ENCODE peak calls at places on chromosomes 13 and 19, in four cellular contexts. One of them, this sample, is unnamed.

GRCh38 chr19:42114412-42114811 is 17.8 kb downstream of the POU2F2 start:
- DNase-seq in HCT116: no peak
- DNase-seq in H1: no peak
- DNase-seq in GM12878: peak; percentile 50
- DNase-seq in this sample: no peak

GRCh38 chr13:59088716-59089115 is 1075.0 kb downstream of the DIAPH3 start:
- DNase-seq in HCT116: no peak
- DNase-seq in H1: no peak
- DNase-seq in GM12878: no peak
- DNase-seq in this sample: no peak

GRCh38 chr19:50376166-50377050 is at the start of gene NR1H2:
- DNase-seq in HCT116: peak; percentile 98
- DNase-seq in H1: peak; percentile 95
- DNase-seq in GM12878: peak; percentile 90
- DNase-seq in this sample: peak; percentile 93

GRCh38 chr19:44684892-44685847 is 13.8 kb upstream of the CEACAM16 start:
- DNase-seq in HCT116: peak; percentile 95
- DNase-seq in H1: no peak
- DNase-seq in GM12878: no peak
- DNase-seq in this sample: peak; percentile 47

GRCh38 chr13:32791545-32792172 is 205.4 kb downstream of the PDS5B start:
- DNase-seq in HCT116: no peak
- DNase-seq in H1: no peak
- DNase-seq in GM12878: peak; percentile 62
- DNase-seq in this sample: no peak

GRCh38 chr19:40600086-40600917 is 867 bp upstream of the LTBP4 start:
- DNase-seq in HCT116: no peak
- DNase-seq in H1: no peak
- DNase-seq in GM12878: no peak
- DNase-seq in this sample: no peak

GRCh38 chr19:49339364-49340068 is 4.3 kb downstream of the CD37 start:
- DNase-seq in HCT116: no peak
- DNase-seq in H1: peak; percentile 89
- DNase-seq in GM12878: no peak
- DNase-seq in this sample: peak; percentile 49

GRCh38 chr19:50167314-50167721 is 4.2 kb upstream of the IZUMO2 start:
- DNase-seq in HCT116: no peak
- DNase-seq in H1: no peak
- DNase-seq in GM12878: no peak
- DNase-seq in this sample: no peak

GRCh38 chr19:55027472-55028337 is 10.4 kb downstream of the GP6 start:
- DNase-seq in HCT116: peak; percentile 7
- DNase-seq in H1: no peak
- DNase-seq in GM12878: no peak
- DNase-seq in this sample: peak; percentile 65

GRCh38 chr13:63161219-63161618 is 1745.6 kb upstream of the PCDH20 start:
- DNase-seq in HCT116: no peak
- DNase-seq in H1: no peak
- DNase-seq in GM12878: no peak
- DNase-seq in this sample: no peak

GRCh38 chr19:41261474-41262190 is 2.5 kb upstream of the HNRNPUL1 start:
- DNase-seq in HCT116: no peak
- DNase-seq in H1: no peak
- DNase-seq in GM12878: no peak
- DNase-seq in this sample: no peak

GRCh38 chr19:33403221-33403972 is 29.9 kb downstream of the CEBPG start:
- DNase-seq in HCT116: no peak
- DNase-seq in H1: no peak
- DNase-seq in GM12878: no peak
- DNase-seq in this sample: peak; percentile 14

GRCh38 chr13:22049384-22049783 is 378.5 kb downstream of the FGF9 start:
- DNase-seq in HCT116: no peak
- DNase-seq in H1: no peak
- DNase-seq in GM12878: no peak
- DNase-seq in this sample: no peak

GRCh38 chr13:76014618-76015315 is 378.6 kb downstream of the LMO7 start:
- DNase-seq in HCT116: no peak
- DNase-seq in H1: no peak
- DNase-seq in GM12878: no peak
- DNase-seq in this sample: no peak

GRCh38 chr13:76012091-76012721 is 376.1 kb downstream of the LMO7 start:
- DNase-seq in HCT116: no peak
- DNase-seq in H1: no peak
- DNase-seq in GM12878: no peak
- DNase-seq in this sample: no peak

GRCh38 chr13:76004411-76004810 is 368.3 kb downstream of the LMO7 start:
- DNase-seq in HCT116: no peak
- DNase-seq in H1: no peak
- DNase-seq in GM12878: no peak
- DNase-seq in this sample: no peak

GRCh38 chr13:76009491-76009890 is 373.4 kb downstream of the LMO7 start:
- DNase-seq in HCT116: no peak
- DNase-seq in H1: no peak
- DNase-seq in GM12878: no peak
- DNase-seq in this sample: no peak
- TF ChIP-seq EGR1 in HCT116: no peak
- TF ChIP-seq EGR1 in H1: no peak
- TF ChIP-seq EGR1 in GM12878: no peak
- TF ChIP-seq EGR1 in this sample: no peak

GRCh38 chr13:37109080-37109678 is 3.7 kb upstream of the CSNK1A1L start:
- DNase-seq in HCT116: no peak
- DNase-seq in H1: no peak
- DNase-seq in GM12878: no peak
- DNase-seq in this sample: no peak
- TF ChIP-seq EGR1 in HCT116: no peak
- TF ChIP-seq EGR1 in H1: no peak
- TF ChIP-seq EGR1 in GM12878: no peak
- TF ChIP-seq EGR1 in this sample: no peak

GRCh38 chr19:4376991-4377781 is 23.2 kb downstream of the SH3GL1 start:
- DNase-seq in HCT116: no peak
- DNase-seq in H1: no peak
- DNase-seq in GM12878: no peak
- DNase-seq in this sample: no peak

GRCh38 chr19:4378886-4379285 is 21.5 kb downstream of the SH3GL1 start:
- DNase-seq in HCT116: no peak
- DNase-seq in H1: no peak
- DNase-seq in GM12878: no peak
- DNase-seq in this sample: no peak

GRCh38 chr19:4380254-4380727 is 20.1 kb downstream of the SH3GL1 start:
- DNase-seq in HCT116: no peak
- DNase-seq in H1: no peak
- DNase-seq in GM12878: no peak
- DNase-seq in this sample: no peak

GRCh38 chr19:4376245-4376990 is 23.9 kb downstream of the SH3GL1 start:
- DNase-seq in HCT116: no peak
- DNase-seq in H1: no peak
- DNase-seq in GM12878: no peak
- DNase-seq in this sample: no peak

GRCh38 chr19:4379383-4380253 is 20.7 kb downstream of the SH3GL1 start:
- DNase-seq in HCT116: no peak
- DNase-seq in H1: no peak
- DNase-seq in GM12878: peak; percentile 69
- DNase-seq in this sample: no peak
- TF ChIP-seq EGR1 in HCT116: peak; percentile 81
- TF ChIP-seq EGR1 in H1: no peak
- TF ChIP-seq EGR1 in GM12878: peak; percentile 88
- TF ChIP-seq EGR1 in this sample: no peak

GRCh38 chr19:14434157-14434501 is 1.0 kb downstream of the PKN1 start:
- DNase-seq in HCT116: no peak
- DNase-seq in H1: no peak
- DNase-seq in GM12878: no peak
- DNase-seq in this sample: no peak
- TF ChIP-seq EGR1 in HCT116: no peak
- TF ChIP-seq EGR1 in H1: no peak
- TF ChIP-seq EGR1 in GM12878: no peak
- TF ChIP-seq EGR1 in this sample: no peak

DNA sequence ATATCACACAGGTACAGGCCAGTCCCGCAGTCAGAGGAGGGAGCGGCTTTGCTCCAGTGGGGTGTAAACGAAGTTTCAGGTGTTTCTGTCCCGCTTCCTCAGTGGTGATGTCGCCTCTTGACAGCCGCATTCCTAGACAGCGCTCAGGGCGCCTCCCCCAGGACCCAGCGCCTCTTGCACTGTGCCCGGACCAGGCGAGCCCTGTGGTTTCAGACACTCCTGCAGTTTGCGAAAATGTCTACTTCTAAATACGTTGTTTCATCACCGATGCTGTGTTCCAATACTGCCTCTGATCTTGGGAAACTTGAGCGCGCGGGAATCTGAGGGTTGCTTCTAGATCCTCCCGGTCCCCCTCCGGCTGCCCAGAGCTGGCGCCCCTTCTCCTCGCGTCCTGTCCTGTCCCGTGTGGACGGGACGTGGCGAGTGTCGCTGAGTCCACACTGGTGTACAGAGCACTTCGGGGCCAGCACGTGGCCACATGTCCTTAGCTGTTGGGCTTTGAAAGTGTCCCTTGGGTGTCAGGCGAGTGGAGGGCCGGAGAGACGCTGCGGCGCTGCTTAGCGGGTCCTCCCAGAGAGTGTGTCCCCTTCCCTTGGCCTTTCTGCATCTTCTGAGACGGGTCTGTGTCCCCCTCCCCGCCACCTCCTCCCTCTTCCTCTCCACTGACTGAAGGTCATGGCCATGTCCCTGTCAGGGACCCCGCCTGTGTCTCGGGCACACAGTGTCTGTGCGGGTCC is 14.6 kb upstream of the RPS15 start:
- DNase-seq in HCT116: no peak
- DNase-seq in H1: no peak
- DNase-seq in GM12878: no peak
- DNase-seq in this sample: no peak
- TF ChIP-seq EGR1 in HCT116: no peak
- TF ChIP-seq EGR1 in H1: no peak
- TF ChIP-seq EGR1 in GM12878: no peak
- TF ChIP-seq EGR1 in this sample: no peak

DNA sequence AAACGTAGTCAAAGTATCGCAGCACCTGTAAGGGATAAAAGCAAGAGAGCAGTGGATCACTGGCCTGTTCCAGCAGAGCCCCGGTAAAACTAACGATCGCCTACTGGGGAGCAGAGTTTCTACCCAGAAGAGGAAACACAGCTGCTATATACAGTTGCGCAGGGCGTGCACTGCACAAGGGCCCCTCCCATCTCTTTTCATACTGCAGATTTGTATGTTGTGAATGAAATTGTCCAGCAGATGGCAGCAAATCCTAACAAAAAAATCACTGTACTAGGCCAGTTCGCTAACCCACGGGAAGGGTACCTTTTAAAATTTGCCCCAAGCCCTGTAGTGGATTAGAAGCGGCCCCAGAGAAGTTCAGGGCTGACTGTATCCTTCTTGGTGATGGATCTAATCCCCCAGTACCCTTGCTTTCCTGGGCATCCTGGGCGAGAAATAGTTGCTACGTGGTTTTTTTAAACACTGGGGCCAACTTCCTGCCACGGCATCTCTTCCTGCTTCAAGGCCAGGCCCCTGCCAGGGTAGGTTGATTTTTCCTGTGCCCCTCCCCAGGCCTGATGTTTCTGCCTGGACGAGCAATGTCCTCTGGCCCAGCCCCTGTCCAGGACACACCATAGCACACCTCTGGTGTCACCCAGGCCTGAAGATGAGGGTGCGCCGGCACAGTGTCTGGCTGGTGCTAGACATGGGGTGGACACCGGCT is 127.0 kb downstream of the IER2 start:
- DNase-seq in HCT116: peak; percentile 80
- DNase-seq in H1: peak; percentile 72
- DNase-seq in GM12878: peak; percentile 71
- DNase-seq in this sample: peak; percentile 72
- TF ChIP-seq EGR1 in HCT116: no peak
- TF ChIP-seq EGR1 in H1: no peak
- TF ChIP-seq EGR1 in GM12878: no peak
- TF ChIP-seq EGR1 in this sample: no peak

This sample was measured in K562.